ENCODE peak calls at places on chromosomes 5 and 9, in nine cellular contexts. N is fibroblast of lung; Y is lower lobe of right lung; V is CD4-positive, alpha-beta memory T cell; E is CD8-positive, alpha-beta T cell; H is aorta; D is CD4-positive, CD25-positive, alpha-beta regulatory T cell; Q is heart right ventricle; I is endodermal cell. K is an unnamed sample.

GRCh38 chr5:59917121-59917520 is 23.6 kb upstream of the PDE4D start:
- DNase-seq in H (no peak), Y (no peak), I (no peak), Q (no peak), E (no peak), D (no peak), V (no peak), N (no peak), K (no peak)

GRCh38 chr5:67588389-67588788 is 391.8 kb upstream of the CD180 start:
- DNase-seq in Q (no peak), I (no peak), V (no peak), E (no peak), H (no peak), N (peak), D (no peak), Y (no peak), K (no peak)

GRCh38 chr5:115069087-115069968 is 100.4 kb downstream of the TRIM36 start:
- DNase-seq in V (no peak), D (no peak), N (peak), E (no peak), H (no peak), I (peak), Y (no peak), Q (no peak), K (no peak)

GRCh38 chr5:72106922-72107873 is at the start of gene MAP1B:
- DNase-seq in Q (peak), D (no peak), N (peak), H (peak), I (peak), E (no peak), V (no peak), Y (no peak), K (no peak)

GRCh38 chr5:36657563-36657995 is 51.2 kb downstream of the SLC1A3 start:
- DNase-seq in Y (no peak), D (no peak), Q (no peak), N (peak), E (no peak), V (no peak), H (peak), I (no peak), K (no peak)

GRCh38 chr9:131880828-131881227 is 141.0 kb upstream of the RAPGEF1 start:
- DNase-seq in I (no peak), Y (no peak), Q (no peak), V (no peak), H (no peak), D (no peak), N (no peak), E (no peak), K (no peak)

GRCh38 chr5:34563951-34564705 is 92.0 kb upstream of the RAI14 start:
- DNase-seq in N (peak), D (no peak), Y (no peak), H (peak), Q (no peak), V (no peak), E (no peak), I (no peak), K (no peak)

GRCh38 chr5:151896041-151896691 is 28.5 kb downstream of the GLRA1 start:
- DNase-seq in D (no peak), V (no peak), E (no peak), Y (no peak), N (peak), Q (no peak), I (peak), H (no peak), K (no peak)

GRCh38 chr5:73796164-73797141 is 170.5 kb downstream of the ARHGEF28 start:
- DNase-seq in N (peak), D (no peak), Y (peak), E (no peak), H (peak), V (no peak), Q (peak), I (peak), K (no peak)
- H3K4me3 ChIP-seq in N (no peak), D (no peak), Y (no peak), E (no peak), H (no peak), V (no peak), Q (no peak), I (no peak), K (no peak)

GRCh38 chr5:58236498-58236897 is 223.4 kb downstream of the PLK2 start:
- DNase-seq in Q (no peak), Y (no peak), V (no peak), N (no peak), D (no peak), I (no peak), E (no peak), H (no peak), K (no peak)
- H3K27ac ChIP-seq in Q (no peak), Y (no peak), V (no peak), N (no peak), D (no peak), I (no peak), E (no peak), H (no peak), K (no peak)

GRCh38 chr9:97636903-97637302 is 3.3 kb downstream of the NCBP1 start:
- DNase-seq in V (no peak), E (no peak), D (no peak), H (no peak), I (no peak), N (no peak), Y (no peak), Q (no peak), K (no peak)
- H3K4me3 ChIP-seq in V (no peak), E (no peak), D (peak), H (no peak), I (peak), N (no peak), Y (no peak), Q (no peak), K (no peak)

GRCh38 chr9:19049872-19050636 is 827 bp downstream of the RRAGA start:
- DNase-seq in D (no peak), H (no peak), I (peak), E (no peak), N (peak), Q (no peak), Y (no peak), V (no peak), K (no peak)

GRCh38 chr9:19048966-19049871 is at the start of gene RRAGA:
- DNase-seq in V (peak), E (peak), H (peak), N (peak), D (peak), I (peak), Y (peak), Q (peak), K (peak)

GRCh38 chr9:19050637-19051591 is 1.7 kb downstream of the RRAGA start:
- DNase-seq in Y (no peak), N (no peak), V (no peak), I (no peak), D (no peak), H (no peak), E (no peak), Q (no peak), K (no peak)
- H3K27ac ChIP-seq in Y (peak), N (peak), V (peak), I (no peak), D (peak), H (no peak), E (no peak), Q (peak), K (no peak)

DNA sequence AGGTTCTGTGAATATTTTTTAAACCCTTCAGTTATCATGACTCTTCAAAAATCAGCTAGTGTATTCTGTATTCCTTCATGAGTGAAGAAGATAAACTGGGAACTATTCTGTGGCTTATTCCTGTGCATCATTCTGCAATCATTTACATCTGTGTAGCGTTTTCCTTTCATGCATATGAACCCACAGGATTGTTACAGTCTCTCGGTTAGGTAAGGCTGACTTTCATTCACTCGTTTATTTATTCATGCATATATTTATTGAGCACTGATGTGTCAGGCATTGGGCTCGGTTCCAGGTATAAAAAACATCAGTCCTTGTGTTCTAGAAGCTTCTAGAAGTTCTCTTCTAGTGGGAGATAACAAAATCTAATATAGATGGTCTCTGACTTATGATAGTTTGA is 318.4 kb downstream of the MAN2A1 start:
- DNase-seq in I (no peak), N (peak), E (no peak), Y (no peak), Q (no peak), V (no peak), H (no peak), D (no peak), K (no peak)
- H3K4me3 ChIP-seq in I (no peak), N (no peak), E (no peak), Y (no peak), Q (no peak), V (no peak), H (no peak), D (no peak), K (no peak)

GRCh38 chr9:87714819-87715218 is 11.1 kb upstream of the CTSL start:
- DNase-seq in Y (no peak), E (no peak), Q (no peak), H (no peak), N (peak), V (no peak), D (no peak), I (peak), K (no peak)

GRCh38 chr9:87712801-87713277 is 13.1 kb upstream of the CTSL start:
- DNase-seq in N (no peak), I (peak), V (no peak), Q (no peak), E (no peak), Y (no peak), D (no peak), H (no peak), K (no peak)

GRCh38 chr9:87713278-87713989 is 12.5 kb upstream of the CTSL start:
- DNase-seq in H (peak), Q (peak), E (no peak), Y (peak), D (no peak), V (no peak), I (peak), N (peak), K (peak)

GRCh38 chr9:87711857-87712800 is 13.8 kb upstream of the CTSL start:
- DNase-seq in Q (no peak), D (no peak), E (no peak), Y (no peak), I (peak), H (peak), V (no peak), N (peak), K (no peak)

DNA sequence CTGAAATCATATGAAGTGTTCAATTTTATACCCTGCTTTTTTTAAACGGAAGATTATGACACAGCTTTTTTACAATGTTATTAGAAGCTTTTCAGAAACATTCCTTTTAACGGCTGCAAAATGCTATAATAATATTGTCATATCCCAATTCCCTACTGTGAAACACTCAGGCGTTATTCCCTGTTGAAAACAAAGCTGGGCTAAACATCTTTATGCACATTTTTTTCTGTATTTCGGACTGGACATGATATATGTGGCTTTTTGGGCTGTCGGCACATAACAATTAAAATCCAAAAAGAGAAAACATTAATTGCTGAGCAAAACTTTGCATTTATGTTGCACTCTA is 12.0 kb upstream of the CTSL start:
- DNase-seq in Q (no peak), V (no peak), H (no peak), Y (no peak), I (no peak), E (no peak), D (no peak), N (no peak), K (no peak)
- H3K27ac ChIP-seq in Q (peak), V (no peak), H (no peak), Y (peak), I (no peak), E (no peak), D (no peak), N (peak), K (no peak)

GRCh38 chr9:129201289-129201688 is 23.2 kb upstream of the IER5L start:
- DNase-seq in Q (no peak), V (no peak), E (no peak), D (no peak), I (no peak), Y (no peak), N (no peak), H (no peak), K (no peak)

GRCh38 chr9:129200255-129200654 is 22.2 kb upstream of the IER5L start:
- DNase-seq in H (no peak), Y (no peak), N (no peak), E (no peak), V (no peak), I (no peak), Q (no peak), D (no peak), K (no peak)

GRCh38 chr9:129204840-129205239 is 26.8 kb upstream of the IER5L start:
- DNase-seq in D (no peak), H (no peak), I (no peak), Q (no peak), Y (no peak), N (no peak), V (no peak), E (no peak), K (no peak)

GRCh38 chr9:129203556-129203909 is 25.5 kb upstream of the IER5L start:
- DNase-seq in Y (no peak), I (no peak), H (no peak), N (no peak), E (no peak), V (no peak), D (no peak), Q (peak), K (no peak)

DNA sequence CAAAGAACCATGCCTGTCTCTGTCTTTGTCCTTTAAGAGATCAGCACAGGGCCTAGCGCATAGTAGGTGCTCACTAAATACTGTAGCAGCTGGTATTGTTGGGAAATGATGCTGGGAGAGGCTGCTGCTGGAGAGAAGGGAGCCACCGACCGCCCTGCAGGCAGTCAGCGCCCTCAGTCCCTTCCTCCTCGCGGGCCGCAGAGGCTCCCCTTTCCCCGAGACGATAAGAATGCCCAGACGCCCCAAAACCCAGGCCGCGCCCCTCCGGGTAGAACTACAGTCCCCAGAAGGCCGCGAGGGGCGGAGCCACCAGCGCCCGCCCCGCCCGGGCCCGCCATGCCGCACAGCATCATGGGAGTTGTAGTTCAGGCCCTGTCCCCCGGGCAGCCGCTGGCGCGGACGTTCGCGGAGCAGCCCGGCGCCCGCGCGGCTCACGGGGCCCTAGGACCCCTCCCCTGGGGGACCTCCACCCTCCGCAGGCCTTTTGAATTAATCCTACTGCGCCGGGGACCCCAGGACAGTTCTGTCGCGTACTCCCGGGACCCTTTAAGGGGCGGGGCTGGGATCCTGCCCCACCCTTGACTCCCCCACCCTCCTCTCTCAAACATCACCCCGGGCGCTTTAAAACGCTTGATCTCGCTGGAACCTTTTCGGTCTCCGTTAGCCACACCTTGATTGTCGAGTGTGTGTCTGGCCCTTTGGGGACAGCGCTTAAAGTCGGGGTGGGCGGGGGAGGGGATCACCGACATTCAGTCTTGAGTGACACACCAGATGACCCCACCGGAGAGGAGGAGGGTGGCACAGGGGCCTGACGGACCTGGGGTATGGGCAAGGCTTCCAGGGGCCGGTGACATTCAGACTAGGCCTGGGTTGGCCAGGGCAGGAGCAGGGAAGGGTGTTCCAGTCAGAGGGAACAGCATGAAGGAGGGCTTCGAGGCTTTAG is 24.8 kb upstream of the IER5L start:
- DNase-seq in D (peak), E (peak), N (peak), H (peak), V (peak), Q (peak), Y (peak), I (peak), K (peak)
- H3K4me3 ChIP-seq in D (no peak), E (peak), N (peak), H (peak), V (no peak), Q (peak), Y (peak), I (peak), K (peak)